ENCODE peak calls at places on chromosomes 7 and 10, in four cellular contexts. I is endothelial cell of umbilical vein, E is IMR-90, R is K562. N is an unnamed sample.
A peak's percentile ranks its signal among the peaks of the same experiment; 100 is the strongest.

GRCh38 chr7:149330914-149331567 is 69.0 kb downstream of the ZNF783 start:
- DNase-seq in I (no peak), E (no peak), R (peak; percentile 17), N (no peak)

GRCh38 chr7:131161103-131161502 is 166.6 kb upstream of the MKLN1 start:
- DNase-seq in I (no peak), E (peak; percentile 76), R (no peak), N (no peak)

GRCh38 chr7:14902589-14902963 is at the start of gene DGKB:
- DNase-seq in I (peak; percentile 41), E (peak; percentile 3), R (no peak), N (no peak)

GRCh38 chr10:101777085-101777856 is 1.4 kb upstream of the FGF8 start:
- DNase-seq in I (no peak), E (no peak), R (no peak), N (no peak)

GRCh38 chr7:118473271-118473670 is 248.8 kb downstream of the ANKRD7 start:
- DNase-seq in I (no peak), E (no peak), R (no peak), N (no peak)

GRCh38 chr10:36494386-36494785 is 631.0 kb upstream of the ANKRD30A start:
- DNase-seq in I (peak; percentile 87), E (peak; percentile 87), R (no peak), N (peak; percentile 66)

GRCh38 chr10:105981679-105982078 is 1182.8 kb downstream of the SORCS1 start:
- DNase-seq in I (no peak), E (no peak), R (no peak), N (no peak)

GRCh38 chr10:53256623-53257022 is 484.0 kb upstream of the MBL2 start:
- DNase-seq in I (no peak), E (no peak), R (no peak), N (peak; percentile 83)

GRCh38 chr10:30046476-30046875 is 12.9 kb downstream of the JCAD start:
- DNase-seq in I (no peak), E (no peak), R (no peak), N (no peak)

GRCh38 chr10:43888551-43888950 is 239.9 kb upstream of the ZNF32 start:
- DNase-seq in I (no peak), E (peak; percentile 95), R (no peak), N (no peak)

GRCh38 chr7:33251261-33251660 is 121.9 kb downstream of the BBS9 start:
- DNase-seq in I (no peak), E (peak; percentile 8), R (no peak), N (no peak)

GRCh38 chr7:44541876-44542610 is 913 bp upstream of the NPC1L1 start:
- DNase-seq in I (no peak), E (no peak), R (no peak), N (no peak)

GRCh38 chr10:112361951-112362770 is 11.8 kb upstream of the ACSL5 start:
- DNase-seq in I (peak; percentile 93), E (peak; percentile 37), R (no peak), N (no peak)

GRCh38 chr10:116752969-116753665 is 10.8 kb upstream of the HSPA12A start:
- DNase-seq in I (no peak), E (no peak), R (no peak), N (no peak)

GRCh38 chr10:74194999-74195398 is 44.0 kb downstream of the ADK start:
- DNase-seq in I (no peak), E (peak; percentile 67), R (no peak), N (no peak)

DNA sequence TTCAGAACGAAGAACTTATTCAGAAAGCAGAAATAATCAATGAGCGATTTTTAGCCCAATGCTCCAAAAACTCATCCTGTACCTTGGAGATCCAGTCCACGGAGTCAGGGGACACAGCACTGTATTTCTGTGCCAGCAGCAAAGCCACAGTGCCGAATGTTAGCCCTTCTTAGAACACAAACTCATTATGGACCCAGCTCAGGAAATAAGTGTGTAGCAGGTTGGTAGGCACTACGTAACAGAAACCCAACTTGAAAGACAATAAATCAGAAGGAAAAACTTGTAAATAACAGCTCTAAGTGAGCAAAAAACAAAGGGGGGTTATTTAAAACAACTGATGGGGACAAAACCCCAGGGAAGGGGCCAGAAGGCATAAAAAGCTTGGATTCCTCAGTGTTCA is 112.0 kb upstream of the PRSS1 start:
- DNase-seq in I (no peak), E (no peak), R (no peak), N (no peak)
- H3K9me1 ChIP-seq in I (no peaks in the 10 kb centered on the region), E (no peaks in the 10 kb centered on the region), R (no peaks in the 10 kb centered on the region), N (no peaks in the 10 kb centered on the region)

GRCh38 chr7:152341039-152341913 is 94.5 kb downstream of the KMT2C start:
- DNase-seq in I (peak; percentile 65), E (peak; percentile 72), R (peak; percentile 81), N (no peak)

GRCh38 chr7:152336754-152337368 is 98.9 kb downstream of the KMT2C start:
- DNase-seq in I (peak; percentile 45), E (peak; percentile 48), R (no peak), N (no peak)

GRCh38 chr7:152335900-152336571 is 99.8 kb downstream of the KMT2C start:
- DNase-seq in I (no peak), E (no peak), R (no peak), N (no peak)

GRCh38 chr7:152341914-152342236 is 93.9 kb downstream of the KMT2C start:
- DNase-seq in I (no peak), E (no peak), R (no peak), N (no peak)

DNA sequence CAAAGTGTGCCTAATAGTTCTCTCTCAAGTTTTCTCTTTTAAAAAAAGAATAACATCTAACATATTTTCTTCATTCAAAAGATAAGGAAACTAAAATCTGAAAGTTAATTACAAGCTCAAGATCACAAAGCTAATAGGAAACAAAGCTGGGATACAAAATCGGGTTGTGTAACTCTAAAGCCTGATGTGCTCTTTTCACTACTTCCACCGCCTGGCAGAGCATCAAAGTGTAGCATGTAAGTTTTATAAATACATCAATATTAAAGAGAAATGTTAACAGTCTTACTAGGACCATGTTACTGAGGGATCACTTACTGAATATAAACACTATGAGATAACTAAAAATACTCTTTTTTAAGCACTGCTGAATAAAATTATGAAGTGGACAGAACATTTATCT is 97.2 kb downstream of the KMT2C start:
- DNase-seq in I (no peak), E (peak; percentile 43), R (no peak), N (no peak)
- H3K4me1 ChIP-seq in I (no peaks in the 10 kb centered on the region), E (peaks cover 2% of the 10 kb centered on the region), R (no peaks in the 10 kb centered on the region), N (no peaks in the 10 kb centered on the region)

DNA sequence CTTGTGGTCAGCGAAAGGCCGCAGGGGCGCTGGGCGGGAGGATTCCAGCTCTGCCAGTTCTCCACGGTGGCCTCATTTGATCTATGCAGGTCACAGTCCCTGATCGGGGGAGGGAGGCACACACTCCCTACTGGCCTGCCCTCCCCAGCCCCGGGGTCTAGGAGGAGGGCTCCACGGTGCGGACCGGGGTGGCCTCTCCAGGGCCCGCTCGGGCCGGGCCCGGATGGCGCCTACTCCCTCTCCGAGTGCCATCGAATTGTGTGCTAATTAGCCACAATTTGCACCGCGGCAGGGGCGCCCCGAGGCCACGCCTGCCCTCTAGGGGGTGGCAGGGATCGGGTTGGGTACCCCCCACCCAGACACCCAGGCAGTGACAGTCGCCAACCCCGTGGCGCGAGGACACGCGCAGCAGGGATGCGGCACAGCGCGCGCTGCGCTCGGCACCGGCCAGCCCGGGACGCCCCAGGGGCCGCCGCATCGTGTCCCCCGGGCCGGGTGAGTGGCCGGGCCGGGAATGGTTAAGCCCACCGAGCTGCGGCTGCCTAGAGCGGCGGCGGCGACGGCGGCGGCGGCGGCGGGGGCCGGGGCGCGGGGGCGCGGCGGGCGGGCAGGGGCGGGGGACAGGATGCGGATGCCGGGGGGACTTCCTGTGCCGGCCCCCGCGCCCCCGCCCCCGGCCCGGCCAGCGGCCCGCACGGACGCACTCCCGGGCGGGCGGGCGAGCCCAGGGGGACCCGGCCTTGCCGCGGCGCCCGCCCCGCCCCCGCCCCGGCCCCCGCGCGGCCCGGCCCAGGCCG is at the start of gene ZNF853:
- DNase-seq in I (no peak), E (no peak), R (no peak), N (no peak)
- H3K4me3 ChIP-seq in I (no peak within 1 kb of the TSS), E (peak within 1 kb of the TSS; percentile 67), R (no peak within 1 kb of the TSS), N (no peak within 1 kb of the TSS)

GRCh38 chr7:151065516-151065915 is 6.1 kb downstream of the SLC4A2 start:
- DNase-seq in I (no peak), E (no peak), R (no peak), N (no peak)
- H3K9me1 ChIP-seq in I (no peaks in the 10 kb centered on the region), E (peaks cover 8% of the 10 kb centered on the region), R (no peaks in the 10 kb centered on the region), N (peaks cover 4% of the 10 kb centered on the region)

GRCh38 chr10:100014129-100014762 is 4.5 kb upstream of the DNMBP start:
- DNase-seq in I (no peak), E (no peak), R (no peak), N (no peak)
- H3K4me1 ChIP-seq in I (peaks cover 5% of the 10 kb centered on the region), E (no peaks in the 10 kb centered on the region), R (peaks cover 4% of the 10 kb centered on the region), N (peaks cover 7% of the 10 kb centered on the region)

GRCh38 chr7:133054167-133054840 is 27.6 kb downstream of the CHCHD3 start:
- DNase-seq in I (no peak), E (peak; percentile 47), R (no peak), N (no peak)

GRCh38 chr7:133052357-133052756 is 29.5 kb downstream of the CHCHD3 start:
- DNase-seq in I (no peak), E (no peak), R (no peak), N (no peak)

GRCh38 chr7:133052826-133053225 is 29.1 kb downstream of the CHCHD3 start:
- DNase-seq in I (no peak), E (no peak), R (no peak), N (no peak)

GRCh38 chr7:133051719-133052118 is 30.2 kb downstream of the CHCHD3 start:
- DNase-seq in I (no peak), E (no peak), R (no peak), N (no peak)

DNA sequence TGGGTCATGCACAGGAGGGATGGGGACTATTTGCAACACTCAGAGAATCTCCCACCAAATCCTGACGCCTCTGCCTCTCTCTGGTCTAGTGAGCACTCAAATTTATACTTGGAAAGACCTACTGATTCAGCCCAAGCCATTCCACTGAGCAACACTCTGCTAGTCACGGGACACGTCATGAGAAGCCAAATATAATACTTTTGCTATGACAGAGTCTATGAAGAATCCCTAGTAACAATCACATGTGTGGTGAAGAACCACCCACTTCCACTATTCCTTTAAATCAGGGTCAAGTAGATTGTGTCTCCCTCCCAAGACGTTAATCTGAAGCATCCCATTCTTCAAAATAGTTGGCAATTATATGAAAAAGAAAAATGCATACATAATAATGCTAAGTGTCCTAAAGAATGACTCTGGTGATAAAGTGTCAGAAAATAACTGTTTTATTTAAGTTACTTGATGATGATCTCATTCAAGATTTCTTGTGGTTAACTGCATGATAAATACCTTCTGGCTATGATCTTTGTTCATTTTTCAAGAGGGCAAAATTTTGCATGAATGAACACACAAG is 28.5 kb downstream of the CHCHD3 start:
- DNase-seq in I (no peak), E (peak; percentile 97), R (no peak), N (peak; percentile 54)
- H3K4me3 ChIP-seq in I (no peak overlapping the region), E (no peak overlapping the region), R (no peak overlapping the region), N (no peak overlapping the region)

GRCh38 chr7:135552148-135552547 is 5.6 kb upstream of the NUP205 start:
- DNase-seq in I (no peak), E (no peak), R (no peak), N (no peak)
- H3K9me1 ChIP-seq in I (peaks cover 2% of the 10 kb centered on the region), E (no peaks in the 10 kb centered on the region), R (no peaks in the 10 kb centered on the region), N (no peaks in the 10 kb centered on the region)